ENCODE peak calls at places on chromosomes 16 and 17, in four cellular contexts. One of them, this sample, is unnamed.

GRCh38 chr17:80586464-80587228 is 42.0 kb downstream of the RPTOR start:
- DNase-seq in H9: no peak
- DNase-seq in mesendoderm: no peak
- DNase-seq in H1: no peak
- DNase-seq in this sample: peak

GRCh38 chr17:7405413-7405881 is 1.6 kb upstream of the TMEM256 start:
- DNase-seq in H9: no peak
- DNase-seq in mesendoderm: peak
- DNase-seq in H1: peak
- DNase-seq in this sample: no peak

GRCh38 chr17:63984651-63985386 is 12.1 kb upstream of the SCN4A start:
- DNase-seq in H9: no peak
- DNase-seq in mesendoderm: no peak
- DNase-seq in H1: no peak
- DNase-seq in this sample: peak

GRCh38 chr17:29622337-29623282 is at the start of gene CORO6:
- DNase-seq in H1: peak
- DNase-seq in H9: peak
- DNase-seq in mesendoderm: peak
- DNase-seq in this sample: peak

GRCh38 chr17:332558-333322 is 19.9 kb downstream of the RPH3AL start:
- DNase-seq in H9: peak
- DNase-seq in mesendoderm: peak
- DNase-seq in H1: no peak
- DNase-seq in this sample: peak

GRCh38 chr17:13775450-13775849 is 173.7 kb upstream of the HS3ST3A1 start:
- DNase-seq in H1: no peak
- DNase-seq in H9: no peak
- DNase-seq in mesendoderm: no peak
- DNase-seq in this sample: no peak

GRCh38 chr16:56780646-56781045 is 50.7 kb downstream of the NUP93 start:
- DNase-seq in mesendoderm: no peak
- DNase-seq in H1: no peak
- DNase-seq in H9: no peak
- DNase-seq in this sample: no peak

GRCh38 chr16:85249418-85249817 is 137.1 kb upstream of the CIBAR2 start:
- DNase-seq in mesendoderm: no peak
- DNase-seq in H9: no peak
- DNase-seq in H1: no peak
- DNase-seq in this sample: no peak

GRCh38 chr17:82330322-82331239 is 3.0 kb downstream of the SECTM1 start:
- DNase-seq in H1: no peak
- DNase-seq in mesendoderm: no peak
- DNase-seq in H9: no peak
- DNase-seq in this sample: peak

GRCh38 chr16:81520560-81521135 is 76.0 kb downstream of the CMIP start:
- DNase-seq in H9: no peak
- DNase-seq in H1: no peak
- DNase-seq in mesendoderm: no peak
- DNase-seq in this sample: no peak

GRCh38 chr17:55267777-55268648 is 3.3 kb downstream of the HLF start:
- DNase-seq in H1: no peak
- DNase-seq in H9: no peak
- DNase-seq in mesendoderm: no peak
- DNase-seq in this sample: no peak

GRCh38 chr16:24921229-24921628 is 75.5 kb downstream of the SLC5A11 start:
- DNase-seq in mesendoderm: no peak
- DNase-seq in H1: no peak
- DNase-seq in H9: no peak
- DNase-seq in this sample: no peak

GRCh38 chr17:77325826-77326581 is 185.2 kb downstream of the SEC14L1 start:
- DNase-seq in H1: no peak
- DNase-seq in mesendoderm: no peak
- DNase-seq in H9: peak
- DNase-seq in this sample: no peak

GRCh38 chr16:75971334-75971733 is 245.0 kb upstream of the CPHXL start:
- DNase-seq in H1: no peak
- DNase-seq in mesendoderm: no peak
- DNase-seq in H9: no peak
- DNase-seq in this sample: no peak

GRCh38 chr17:34370376-34370996 is 7.5 kb upstream of the CCL1 start:
- DNase-seq in H9: peak
- DNase-seq in H1: no peak
- DNase-seq in mesendoderm: no peak
- DNase-seq in this sample: no peak

GRCh38 chr16:50229149-50229726 is 37.1 kb upstream of the ADCY7 start:
- DNase-seq in H1: no peak
- DNase-seq in mesendoderm: no peak
- DNase-seq in H9: no peak
- DNase-seq in this sample: no peak

GRCh38 chr16:80804451-80805383 is at the start of gene CDYL2:
- DNase-seq in H1: peak
- DNase-seq in mesendoderm: no peak
- DNase-seq in H9: peak
- DNase-seq in this sample: peak

GRCh38 chr17:57589151-57590034 is 155.7 kb downstream of the CCDC182 start:
- DNase-seq in mesendoderm: no peak
- DNase-seq in H9: no peak
- DNase-seq in H1: no peak
- DNase-seq in this sample: no peak

GRCh38 chr16:81636298-81636960 is 142.7 kb upstream of the PLCG2 start:
- DNase-seq in H1: no peak
- DNase-seq in mesendoderm: no peak
- DNase-seq in H9: no peak
- DNase-seq in this sample: no peak

GRCh38 chr17:78241277-78242023 is 10.0 kb downstream of the TMEM235 start:
- DNase-seq in mesendoderm: peak
- DNase-seq in H1: peak
- DNase-seq in H9: peak
- DNase-seq in this sample: peak

DNA sequence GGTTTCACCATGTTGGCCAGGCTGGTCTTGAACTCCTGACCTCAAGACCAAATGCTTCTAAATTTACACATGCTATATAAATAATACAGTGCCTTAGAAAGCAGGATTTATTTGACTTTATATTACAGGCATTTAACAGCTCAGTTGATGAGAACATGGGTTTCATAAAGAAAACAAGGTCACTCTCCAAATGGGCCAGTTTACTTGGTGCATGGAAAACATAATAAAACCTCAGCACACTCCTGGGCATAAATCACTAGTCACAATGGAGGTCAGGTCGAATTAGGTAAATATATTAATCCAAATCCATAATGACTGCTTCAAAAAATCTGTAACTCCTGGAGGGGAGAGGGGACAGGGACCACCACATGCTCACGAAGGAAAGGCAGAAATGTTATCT is 24.5 kb downstream of the APPBP2 start:
- DNase-seq in mesendoderm: no peak
- DNase-seq in H9: no peak
- DNase-seq in H1: no peak
- DNase-seq in this sample: no peak
- H4K5ac ChIP-seq in mesendoderm: no peak
- H4K5ac ChIP-seq in H9: no peak
- H4K5ac ChIP-seq in H1: no peak
- H4K5ac ChIP-seq in this sample: no peak

GRCh38 chr16:88526008-88526905 is 43.9 kb upstream of the ZC3H18 start:
- DNase-seq in mesendoderm: no peak
- DNase-seq in H9: no peak
- DNase-seq in H1: no peak
- DNase-seq in this sample: no peak
- H4K5ac ChIP-seq in mesendoderm: no peak
- H4K5ac ChIP-seq in H9: no peak
- H4K5ac ChIP-seq in H1: no peak
- H4K5ac ChIP-seq in this sample: no peak

GRCh38 chr16:6274366-6274765 is 1058.3 kb upstream of the RBFOX1 start:
- DNase-seq in H1: no peak
- DNase-seq in mesendoderm: no peak
- DNase-seq in H9: no peak
- DNase-seq in this sample: no peak

GRCh38 chr16:6280055-6280454 is 1052.6 kb upstream of the RBFOX1 start:
- DNase-seq in H1: no peak
- DNase-seq in H9: no peak
- DNase-seq in mesendoderm: no peak
- DNase-seq in this sample: no peak

DNA sequence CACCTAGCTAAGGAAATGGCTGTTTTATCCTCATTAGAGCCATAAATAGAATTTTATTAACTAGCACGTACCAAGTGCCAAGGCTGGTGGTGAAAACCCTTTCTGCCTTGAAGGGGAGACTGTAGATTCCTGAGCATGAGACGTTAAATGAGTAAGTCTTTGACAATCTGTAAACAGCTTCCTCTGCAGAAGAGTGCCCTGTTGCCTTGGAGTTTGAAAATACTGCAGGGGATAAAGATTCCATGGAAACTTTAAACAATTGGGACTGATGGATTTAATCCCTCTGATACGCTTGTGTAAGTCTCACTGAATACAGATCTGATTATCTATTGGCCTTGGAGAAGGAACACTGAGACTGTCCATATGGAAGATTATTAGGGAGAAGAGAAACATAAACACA is 1053.4 kb upstream of the RBFOX1 start:
- DNase-seq in H9: no peak
- DNase-seq in mesendoderm: peak
- DNase-seq in H1: no peak
- DNase-seq in this sample: no peak
- H4K5ac ChIP-seq in H9: no peak
- H4K5ac ChIP-seq in mesendoderm: no peak
- H4K5ac ChIP-seq in H1: no peak
- H4K5ac ChIP-seq in this sample: no peak

GRCh38 chr17:75517277-75517865 is 1.0 kb downstream of the TSEN54 start:
- DNase-seq in mesendoderm: peak
- DNase-seq in H9: peak
- DNase-seq in H1: no peak
- DNase-seq in this sample: no peak

GRCh38 chr17:75516619-75517276 is 420 bp downstream of the TSEN54 start:
- DNase-seq in H9: no peak
- DNase-seq in mesendoderm: peak
- DNase-seq in H1: peak
- DNase-seq in this sample: no peak

GRCh38 chr17:75516255-75516618 is at the start of gene TSEN54:
- DNase-seq in H9: peak
- DNase-seq in mesendoderm: peak
- DNase-seq in H1: peak
- DNase-seq in this sample: peak

GRCh38 chr17:75518983-75519540 is 2.7 kb downstream of the TSEN54 start:
- DNase-seq in H1: no peak
- DNase-seq in mesendoderm: no peak
- DNase-seq in H9: no peak
- DNase-seq in this sample: no peak

GRCh38 chr17:75518201-75518600 is 1.9 kb downstream of the TSEN54 start:
- DNase-seq in H1: no peak
- DNase-seq in mesendoderm: no peak
- DNase-seq in H9: no peak
- DNase-seq in this sample: no peak
- H4K5ac ChIP-seq in H1: no peak
- H4K5ac ChIP-seq in mesendoderm: no peak
- H4K5ac ChIP-seq in H9: no peak
- H4K5ac ChIP-seq in this sample: no peak

DNA sequence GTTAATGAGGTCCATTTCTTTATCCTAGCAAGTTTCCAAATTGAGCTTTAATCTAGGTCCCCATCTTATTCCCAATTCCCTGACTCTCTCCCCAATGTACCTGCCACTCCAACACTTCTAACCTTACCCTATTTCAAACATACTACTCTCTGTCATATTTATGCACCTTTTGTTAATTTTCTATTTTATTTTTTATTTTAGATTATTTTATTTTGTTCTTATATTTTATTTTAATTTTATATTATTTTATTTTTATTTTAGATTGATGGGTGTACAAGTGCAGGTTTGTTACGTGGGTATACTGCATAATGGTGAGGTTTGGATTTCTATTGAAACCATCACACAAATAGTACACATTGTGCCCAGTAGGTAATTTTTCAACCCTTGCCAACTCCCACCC is 333.9 kb upstream of the ERCC4 start:
- DNase-seq in H9: no peak
- DNase-seq in mesendoderm: no peak
- DNase-seq in H1: no peak
- DNase-seq in this sample: no peak
- H4K5ac ChIP-seq in H9: no peak
- H4K5ac ChIP-seq in mesendoderm: no peak
- H4K5ac ChIP-seq in H1: no peak
- H4K5ac ChIP-seq in this sample: no peak

GRCh38 chr17:75128694-75129505 is 2.6 kb downstream of the NT5C start:
- DNase-seq in H1: no peak
- DNase-seq in H9: peak
- DNase-seq in mesendoderm: no peak
- DNase-seq in this sample: no peak
- H4K5ac ChIP-seq in H1: no peak
- H4K5ac ChIP-seq in H9: no peak
- H4K5ac ChIP-seq in mesendoderm: no peak
- H4K5ac ChIP-seq in this sample: no peak

GRCh38 chr17:49729074-49729473 is 21.3 kb upstream of the SLC35B1 start:
- DNase-seq in H9: no peak
- DNase-seq in mesendoderm: no peak
- DNase-seq in H1: no peak
- DNase-seq in this sample: no peak

GRCh38 chr17:49730078-49730786 is 22.5 kb upstream of the SLC35B1 start:
- DNase-seq in mesendoderm: peak
- DNase-seq in H9: no peak
- DNase-seq in H1: no peak
- DNase-seq in this sample: peak

GRCh38 chr17:49725453-49725852 is 17.7 kb upstream of the SLC35B1 start:
- DNase-seq in mesendoderm: no peak
- DNase-seq in H9: no peak
- DNase-seq in H1: no peak
- DNase-seq in this sample: no peak

GRCh38 chr17:49728425-49728824 is 20.7 kb upstream of the SLC35B1 start:
- DNase-seq in H9: no peak
- DNase-seq in H1: no peak
- DNase-seq in mesendoderm: no peak
- DNase-seq in this sample: no peak

GRCh38 chr17:49727353-49727752 is 19.6 kb upstream of the SLC35B1 start:
- DNase-seq in H1: no peak
- DNase-seq in H9: no peak
- DNase-seq in mesendoderm: no peak
- DNase-seq in this sample: no peak
- H4K5ac ChIP-seq in H1: no peak
- H4K5ac ChIP-seq in H9: no peak
- H4K5ac ChIP-seq in mesendoderm: no peak
- H4K5ac ChIP-seq in this sample: no peak

DNA sequence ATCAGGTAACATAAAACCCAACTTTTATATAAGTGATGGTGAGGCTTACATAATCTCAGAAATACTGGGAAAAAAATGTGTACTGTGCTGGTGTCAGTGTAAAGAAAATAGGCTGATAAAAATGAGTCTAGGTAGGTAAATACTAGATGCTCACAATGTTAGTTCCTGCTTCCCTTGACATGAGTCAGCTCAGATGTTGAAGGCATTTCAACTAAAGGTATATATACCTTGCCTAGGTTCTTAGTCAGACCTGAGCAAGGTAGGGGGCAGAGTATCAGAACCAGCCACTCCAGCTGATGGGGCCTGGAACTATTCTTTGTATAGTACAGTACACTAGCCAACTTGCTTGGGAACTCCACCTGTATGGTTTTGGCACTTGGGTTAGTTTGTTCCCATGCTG is 51.0 kb upstream of the CA10 start:
- DNase-seq in mesendoderm: no peak
- DNase-seq in H9: no peak
- DNase-seq in H1: no peak
- DNase-seq in this sample: no peak
- H4K5ac ChIP-seq in mesendoderm: no peak
- H4K5ac ChIP-seq in H9: no peak
- H4K5ac ChIP-seq in H1: no peak
- H4K5ac ChIP-seq in this sample: no peak